ENCODE peak calls at places on chromosomes 5 and 9, in ten cellular contexts. K is T-helper 17 cell; F is stimulated activated CD4-positive, alpha-beta T cell treated with anti-CD3 and anti-CD28 coated beads, TNF-alpha, amount 100 ng/mL, for 24 hours; E is activated CD4-positive, CD25-positive, alpha-beta regulatory T cell treated with anti-CD3 and anti-CD28 coated beads, Interleukin-2, amount 50 U/mL, for 16 hours; P is IMR-90; J is NCI-H1930; G is AG20443; N is GM12892; L is fibroblast of mammary gland; B is NCI-H1092. X is an unnamed sample.

GRCh38 chr9:1875921-1876448 is 139.2 kb upstream of the SMARCA2 start:
- DNase-seq in K (no peak), F (peak), E (peak), P (no peak), J (no peak), G (no peak), N (no peak), L (no peak), B (no peak), X (no peak)

GRCh38 chr9:75505654-75506053 is 384.8 kb upstream of the PCSK5 start:
- DNase-seq in K (no peak), F (no peak), E (no peak), P (no peak), J (no peak), G (no peak), N (no peak), L (no peak), B (no peak), X (no peak)

GRCh38 chr5:154861946-154862345 is 3.5 kb downstream of the CNOT8 start:
- DNase-seq in K (no peak), F (no peak), E (no peak), P (no peak), J (no peak), G (no peak), N (no peak), L (no peak), B (no peak), X (no peak)

GRCh38 chr5:2206244-2207108 is 323.8 kb upstream of the IRX4 start:
- DNase-seq in K (no peak), F (no peak), E (no peak), P (no peak), J (no peak), G (no peak), N (no peak), L (no peak), B (no peak), X (no peak)

GRCh38 chr5:104355350-104355749 is 792.8 kb upstream of the NUDT12 start:
- DNase-seq in K (no peak), F (no peak), E (no peak), P (no peak), J (no peak), G (no peak), N (no peak), L (no peak), B (no peak), X (no peak)

GRCh38 chr5:79025054-79025465 is 40.0 kb upstream of the ARSB start:
- DNase-seq in K (peak), F (peak), E (peak), P (peak), J (peak), G (peak), N (no peak), L (peak), B (peak), X (peak)

GRCh38 chr9:136726631-136727191 is 14.3 kb downstream of the DIPK1B start:
- DNase-seq in K (peak), F (no peak), E (no peak), P (peak), J (no peak), G (no peak), N (no peak), L (peak), B (no peak), X (no peak)

GRCh38 chr5:10233505-10233904 is 16.2 kb downstream of the ATPSCKMT start:
- DNase-seq in K (no peak), F (no peak), E (no peak), P (peak), J (no peak), G (peak), N (no peak), L (peak), B (no peak), X (peak)

GRCh38 chr9:131831380-131832165 is 91.7 kb upstream of the RAPGEF1 start:
- DNase-seq in K (no peak), F (no peak), E (no peak), P (no peak), J (no peak), G (no peak), N (no peak), L (no peak), B (no peak), X (no peak)

GRCh38 chr9:116471093-116471906 is 215.8 kb upstream of the TRIM32 start:
- DNase-seq in K (no peak), F (no peak), E (no peak), P (peak), J (no peak), G (peak), N (no peak), L (no peak), B (no peak), X (no peak)

GRCh38 chr5:180080670-180081280 is 9.2 kb upstream of the RNF130 start:
- DNase-seq in K (no peak), F (peak), E (no peak), P (no peak), J (no peak), G (no peak), N (no peak), L (no peak), B (no peak), X (no peak)

GRCh38 chr5:111635151-111635945 is 121.6 kb downstream of the NREP start:
- DNase-seq in K (no peak), F (no peak), E (no peak), P (no peak), J (no peak), G (peak), N (no peak), L (peak), B (peak), X (no peak)

GRCh38 chr5:34847056-34847455 is 8.1 kb downstream of the TTC23L start:
- DNase-seq in K (no peak), F (no peak), E (no peak), P (no peak), J (no peak), G (no peak), N (no peak), L (no peak), B (no peak), X (no peak)

GRCh38 chr9:20022410-20022809 is 233.6 kb upstream of the SLC24A2 start:
- DNase-seq in K (no peak), F (no peak), E (no peak), P (peak), J (no peak), G (peak), N (no peak), L (peak), B (no peak), X (no peak)

GRCh38 chr5:171821286-171821685 is 35.7 kb downstream of the SMIM23 start:
- DNase-seq in K (no peak), F (no peak), E (no peak), P (no peak), J (no peak), G (no peak), N (no peak), L (no peak), B (no peak), X (no peak)

GRCh38 chr5:83567741-83568530 is 96.4 kb downstream of the VCAN start:
- DNase-seq in K (no peak), F (no peak), E (no peak), P (peak), J (no peak), G (peak), N (no peak), L (peak), B (no peak), X (no peak)

GRCh38 chr9:113796651-113797426 is 79.3 kb upstream of the ZNF618 start:
- DNase-seq in K (no peak), F (no peak), E (no peak), P (no peak), J (no peak), G (no peak), N (no peak), L (no peak), B (no peak), X (no peak)